ENCODE peak calls at places on chromosomes 16 and 17, in five cellular contexts. I is NCI-H1417 treated with DMSO at 0.1 percent for 48 hours; L is endodermal cell; O is RCC 7860; C is activated CD8-positive, alpha-beta T cell treated with anti-CD3 and anti-CD28 coated beads, Interleukin-2, amount 10 ng/mL, durations not matched to agents 7 days and 5 days. Q is an unnamed sample.

GRCh38 chr16:86739178-86739577 is 160.8 kb downstream of the FOXL1 start:
- DNase-seq in I (no peak), L (no peak), O (no peak), C (no peak), Q (no peak)

GRCh38 chr17:32482568-32483320 is 4.0 kb upstream of the CDK5R1 start:
- DNase-seq in I (no peak), L (peak; percentile 52), O (no peak), C (no peak), Q (no peak)

GRCh38 chr17:9439851-9440250 is 135.8 kb downstream of the STX8 start:
- DNase-seq in I (no peak), L (no peak), O (no peak), C (no peak), Q (no peak)

GRCh38 chr17:1000597-1001490 is 3.9 kb downstream of the TIMM22 start:
- DNase-seq in I (no peak), L (no peak), O (no peak), C (no peak), Q (no peak)

GRCh38 chr17:36921131-36921851 is 16.0 kb upstream of the LHX1 start:
- DNase-seq in I (no peak), L (peak; percentile 89), O (peak; percentile 98), C (peak; percentile 48), Q (no peak)

GRCh38 chr16:81861503-81861902 is 82.4 kb downstream of the PLCG2 start:
- DNase-seq in I (no peak), L (no peak), O (no peak), C (no peak), Q (no peak)

GRCh38 chr16:15509051-15509592 is 74.7 kb downstream of the BMERB1 start:
- DNase-seq in I (no peak), L (peak; percentile 50), O (peak; percentile 66), C (peak; percentile 35), Q (no peak)

GRCh38 chr17:2057130-2057713 is 2.3 kb downstream of the HIC1 start:
- DNase-seq in I (no peak), L (peak; percentile 80), O (no peak), C (no peak), Q (no peak)

GRCh38 chr16:81541314-81541713 is 96.7 kb downstream of the CMIP start:
- DNase-seq in I (no peak), L (no peak), O (no peak), C (no peak), Q (no peak)

GRCh38 chr16:11698271-11698689 is 30.0 kb downstream of the SNN start:
- DNase-seq in I (no peak), L (no peak), O (peak; percentile 15), C (peak; percentile 44), Q (no peak)

GRCh38 chr17:68248886-68249872 is 1.3 kb downstream of the AMZ2 start:
- DNase-seq in I (no peak), L (no peak), O (peak; percentile 10), C (peak; percentile 43), Q (peak; percentile 41)

GRCh38 chr17:82328994-82329507 is 4.5 kb downstream of the SECTM1 start:
- DNase-seq in I (no peak), L (no peak), O (no peak), C (no peak), Q (no peak)

GRCh38 chr17:80753946-80754345 is 209.3 kb downstream of the RPTOR start:
- DNase-seq in I (no peak), L (no peak), O (no peak), C (no peak), Q (no peak)

GRCh38 chr17:5509482-5509881 is 23.1 kb downstream of the MIS12 start:
- DNase-seq in I (no peak), L (no peak), O (peak; percentile 10), C (no peak), Q (no peak)

GRCh38 chr17:65374966-65375365 is 186.5 kb downstream of the AXIN2 start:
- DNase-seq in I (no peak), L (peak; percentile 49), O (no peak), C (no peak), Q (no peak)

GRCh38 chr17:6936370-6937028 is 59.4 kb upstream of the ALOX12 start:
- DNase-seq in I (no peak), L (no peak), O (no peak), C (no peak), Q (no peak)

GRCh38 chr17:4327638-4328037 is 38.8 kb downstream of the UBE2G1 start:
- DNase-seq in I (no peak), L (no peak), O (peak; percentile 30), C (no peak), Q (no peak)

GRCh38 chr17:66351053-66351452 is 48.6 kb downstream of the PRKCA start:
- DNase-seq in I (no peak), L (no peak), O (peak; percentile 53), C (no peak), Q (no peak)

GRCh38 chr17:67994827-67995567 is 1.3 kb downstream of the C17orf58 start:
- DNase-seq in I (no peak), L (peak; percentile 53), O (peak; percentile 30), C (no peak), Q (no peak)